ENCODE peak calls at places on chromosome 10, in five cellular contexts. M, Q, X, W and F are unnamed samples.

GRCh38 chr10:68271104-68271882 is 39.4 kb upstream of the ATOH7 start:
- DNase-seq in M (no peak), Q (no peak), X (no peak), W (no peak), F (no peak)

GRCh38 chr10:89213191-89213808 is 6.2 kb upstream of the CH25H start:
- DNase-seq in M (peak; percentile 38), Q (no peak), X (peak; percentile 59), W (peak; percentile 79), F (no peak)

GRCh38 chr10:63664341-63664885 is 143.2 kb downstream of the REEP3 start:
- DNase-seq in M (no peak), Q (no peak), X (no peak), W (no peak), F (no peak)

GRCh38 chr10:124672181-124672638 is 72.0 kb downstream of the FAM53B start:
- DNase-seq in M (no peak), Q (no peak), X (no peak), W (no peak), F (no peak)

GRCh38 chr10:86266446-86267242 is 100.0 kb downstream of the GRID1 start:
- DNase-seq in M (no peak), Q (no peak), X (no peak), W (no peak), F (peak; percentile 40)

GRCh38 chr10:124732931-124733536 is 11.1 kb downstream of the FAM53B start:
- DNase-seq in M (peak; percentile 42), Q (no peak), X (peak; percentile 52), W (no peak), F (peak; percentile 87)

GRCh38 chr10:47058961-47059391 is 147.7 kb downstream of the PTPN20 start:
- DNase-seq in M (no peak), Q (no peak), X (no peak), W (peak; percentile 59), F (peak; percentile 42)

GRCh38 chr10:11902646-11903045 is 79.5 kb downstream of the PROSER2 start:
- DNase-seq in M (no peak), Q (no peak), X (no peak), W (no peak), F (peak; percentile 22)

GRCh38 chr10:34994565-34995142 is 95.5 kb downstream of the CUL2 start:
- DNase-seq in M (peak; percentile 32), Q (peak; percentile 37), X (peak; percentile 85), W (peak; percentile 54), F (no peak)

GRCh38 chr10:124221356-124222297 is 128.2 kb upstream of the CHST15 start:
- DNase-seq in M (no peak), Q (no peak), X (peak; percentile 15), W (no peak), F (no peak)

GRCh38 chr10:77795426-77796055 is 131.0 kb downstream of the DLG5 start:
- DNase-seq in M (no peak), Q (no peak), X (no peak), W (no peak), F (no peak)

GRCh38 chr10:70756710-70757360 is 28.3 kb downstream of the TBATA start:
- DNase-seq in M (no peak), Q (no peak), X (no peak), W (no peak), F (no peak)

GRCh38 chr10:124990671-124991625 is 49.0 kb downstream of the ZRANB1 start:
- DNase-seq in M (no peak), Q (no peak), X (no peak), W (no peak), F (no peak)

GRCh38 chr10:25753776-25754175 is 180.3 kb upstream of the MYO3A start:
- DNase-seq in M (no peak), Q (no peak), X (no peak), W (peak; percentile 13), F (no peak)

GRCh38 chr10:89086801-89087513 is 96.4 kb downstream of the FAS start:
- DNase-seq in M (no peak), Q (peak; percentile 43), X (no peak), W (peak; percentile 99), F (peak; percentile 90)

GRCh38 chr10:32952541-32953276 is 5.3 kb downstream of the ITGB1 start:
- DNase-seq in M (no peak), Q (no peak), X (no peak), W (no peak), F (no peak)
- H3K4me3 ChIP-seq in M (no peak overlapping the region), Q (peak overlapping the region; percentile 10), X (no peak overlapping the region), W (peak overlapping the region; percentile 84), F (no peak overlapping the region)

GRCh38 chr10:32950457-32951109 is 7.4 kb downstream of the ITGB1 start:
- DNase-seq in M (no peak), Q (no peak), X (no peak), W (no peak), F (no peak)
- H3K27ac ChIP-seq in M (peak overlapping the region; percentile 38), Q (no peak overlapping the region), X (peak overlapping the region; percentile 23), W (peak overlapping the region; percentile 96), F (peak overlapping the region; percentile 13)

DNA sequence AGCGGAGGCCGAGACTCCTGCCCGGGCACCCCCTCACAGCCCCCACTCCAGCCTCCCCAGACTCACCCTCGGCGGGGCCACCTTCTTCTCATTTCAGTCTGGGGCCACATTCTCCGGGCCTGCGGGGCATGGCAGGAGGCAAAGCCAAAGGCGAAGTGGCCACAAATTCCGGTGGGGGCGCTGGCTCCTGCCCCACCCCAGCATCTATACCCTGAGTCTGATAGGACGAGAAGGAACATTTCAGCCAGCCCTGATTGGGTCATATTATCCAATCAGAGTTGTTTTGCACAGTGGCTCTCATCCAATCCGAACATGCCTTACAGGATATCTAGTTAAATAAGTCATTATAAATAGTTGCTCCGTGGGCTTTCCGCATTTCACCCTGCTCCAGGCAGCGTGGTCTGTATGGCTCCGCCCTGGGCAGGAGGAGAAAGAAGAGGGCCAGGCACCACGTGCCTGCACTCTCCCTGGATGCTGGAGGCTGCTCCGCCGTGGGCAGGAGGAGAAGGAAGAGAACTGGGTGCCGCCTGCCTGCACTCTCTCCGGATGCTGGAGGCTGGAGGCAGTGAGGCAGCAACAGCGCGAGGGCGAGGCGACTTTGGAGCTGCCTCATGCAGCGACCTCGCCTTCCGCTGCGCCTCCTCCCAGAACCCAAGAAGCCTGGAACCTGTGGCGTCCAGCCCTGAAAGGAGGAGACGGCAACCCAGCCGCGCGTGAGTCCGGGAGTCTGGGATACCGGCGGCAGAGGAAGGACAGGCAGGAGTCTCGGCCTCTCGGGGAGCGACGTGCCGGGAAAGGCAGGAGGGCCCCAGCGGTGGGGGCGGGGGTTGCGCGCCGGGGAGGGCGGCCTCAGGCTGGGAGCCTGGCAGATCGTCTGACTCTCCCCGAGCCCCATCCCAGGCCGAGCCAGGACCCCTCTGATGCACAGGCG is 162.9 kb downstream of the ZNF33B start:
- DNase-seq in M (no peak), Q (no peak), X (no peak), W (peak; percentile 36), F (no peak)
- H3K4me3 ChIP-seq in M (no peak overlapping the region), Q (peak overlapping the region; percentile 55), X (no peak overlapping the region), W (peak overlapping the region; percentile 63), F (peak overlapping the region; percentile 36)

GRCh38 chr10:33180390-33180789 is 154.1 kb downstream of the NRP1 start:
- DNase-seq in M (no peak), Q (no peak), X (no peak), W (peak; percentile 20), F (no peak)

GRCh38 chr10:33179056-33179455 is 155.4 kb downstream of the NRP1 start:
- DNase-seq in M (no peak), Q (no peak), X (no peak), W (no peak), F (no peak)

GRCh38 chr10:33178026-33178755 is 156.3 kb downstream of the NRP1 start:
- DNase-seq in M (no peak), Q (no peak), X (no peak), W (peak; percentile 20), F (no peak)

GRCh38 chr10:33174674-33175073 is 159.8 kb downstream of the NRP1 start:
- DNase-seq in M (no peak), Q (no peak), X (no peak), W (peak; percentile 54), F (no peak)
- H3K27ac ChIP-seq in M (no peak overlapping the region), Q (no peak overlapping the region), X (no peak overlapping the region), W (no peak overlapping the region), F (no peak overlapping the region)

DNA sequence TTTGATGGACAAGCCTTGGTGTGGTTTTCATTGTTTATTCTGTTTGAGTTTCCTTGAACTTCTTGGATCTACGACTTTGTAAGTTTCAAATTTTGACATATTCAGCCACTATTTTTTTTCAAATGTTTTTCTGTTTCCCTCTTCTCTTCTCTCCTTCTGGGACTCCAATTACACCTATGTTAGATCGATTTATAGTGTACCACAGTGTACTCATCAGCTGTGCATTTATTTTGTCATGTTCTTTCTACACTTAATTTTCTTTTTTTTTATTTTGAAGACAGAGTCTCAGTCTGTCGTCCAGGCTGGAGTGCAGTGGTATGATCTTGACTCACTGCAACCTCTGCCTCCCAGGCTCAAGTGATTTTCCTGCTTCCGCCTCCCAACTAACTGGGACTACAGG is 16.2 kb downstream of the OLAH start:
- DNase-seq in M (no peak), Q (no peak), X (no peak), W (no peak), F (no peak)
- H3K4me3 ChIP-seq in M (no peak overlapping the region), Q (no peak overlapping the region), X (no peak overlapping the region), W (no peak overlapping the region), F (no peak overlapping the region)

DNA sequence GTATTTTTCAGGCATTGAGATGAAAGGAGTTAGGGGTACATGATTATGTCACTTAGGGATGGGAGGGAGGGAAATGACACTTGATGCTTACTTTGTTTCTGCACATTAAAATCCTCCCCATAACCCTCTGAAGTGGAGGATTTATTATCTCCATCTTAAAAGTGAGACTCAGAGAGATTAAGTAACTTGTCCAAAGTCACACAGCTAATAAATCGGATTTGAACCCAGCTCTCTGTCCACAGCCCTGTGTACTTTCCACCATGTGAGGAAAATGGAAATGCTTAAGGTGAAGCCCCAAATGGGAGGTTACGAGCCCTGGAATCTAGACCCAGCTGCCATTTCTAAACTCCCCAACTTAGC is 58.6 kb downstream of the HK1 start:
- DNase-seq in M (no peak), Q (no peak), X (no peak), W (no peak), F (no peak)
- H3K27ac ChIP-seq in M (no peak overlapping the region), Q (peak overlapping the region; percentile 48), X (peak overlapping the region; percentile 78), W (peak overlapping the region; percentile 57), F (no peak overlapping the region)

GRCh38 chr10:98270026-98270740 is 2.2 kb upstream of the LOXL4 start:
- DNase-seq in M (no peak), Q (no peak), X (no peak), W (no peak), F (no peak)
- H3K4me3 ChIP-seq in M (no peak overlapping the region), Q (no peak overlapping the region), X (no peak overlapping the region), W (no peak overlapping the region), F (no peak overlapping the region)

GRCh38 chr10:96718304-96718990 is 1.9 kb downstream of the PIK3AP1 start:
- DNase-seq in M (no peak), Q (no peak), X (no peak), W (no peak), F (no peak)
- H3K27ac ChIP-seq in M (no peak overlapping the region), Q (no peak overlapping the region), X (no peak overlapping the region), W (no peak overlapping the region), F (no peak overlapping the region)

GRCh38 chr10:7026818-7027217 is 384.0 kb downstream of the SFMBT2 start:
- DNase-seq in M (no peak), Q (no peak), X (no peak), W (no peak), F (no peak)
- H3K4me3 ChIP-seq in M (no peak overlapping the region), Q (no peak overlapping the region), X (no peak overlapping the region), W (no peak overlapping the region), F (no peak overlapping the region)

GRCh38 chr10:96619120-96619519 is 32.3 kb upstream of the TM9SF3 start:
- DNase-seq in M (no peak), Q (no peak), X (peak; percentile 31), W (no peak), F (no peak)
- H3K27ac ChIP-seq in M (peak overlapping the region; percentile 31), Q (no peak overlapping the region), X (peak overlapping the region; percentile 79), W (no peak overlapping the region), F (no peak overlapping the region)